ENCODE peak calls at places on chromosomes 16 and 17, in ten cellular contexts. One of them, this sample, is unnamed.

GRCh38 chr17:65389426-65389825 is 172.0 kb downstream of the AXIN2 start:
- DNase-seq in psoas muscle: no peak
- DNase-seq in A549: no peak
- DNase-seq in endothelial cell: no peak
- DNase-seq in ascending aorta: no peak
- DNase-seq in thoracic aorta: no peak
- DNase-seq in PC-3: peak
- DNase-seq in esophagus muscularis mucosa: no peak
- DNase-seq in fibroblast of villous mesenchyme: peak
- DNase-seq in B cell: no peak
- DNase-seq in this sample: no peak

GRCh38 chr17:73770115-73770848 is 126.0 kb upstream of the SDK2 start:
- DNase-seq in psoas muscle: peak
- DNase-seq in A549: peak
- DNase-seq in endothelial cell: no peak
- DNase-seq in ascending aorta: peak
- DNase-seq in thoracic aorta: peak
- DNase-seq in PC-3: peak
- DNase-seq in esophagus muscularis mucosa: peak
- DNase-seq in fibroblast of villous mesenchyme: peak
- DNase-seq in B cell: no peak
- DNase-seq in this sample: no peak

GRCh38 chr16:66170989-66171388 is 195.5 kb upstream of the CDH5 start:
- DNase-seq in psoas muscle: no peak
- DNase-seq in A549: no peak
- DNase-seq in endothelial cell: no peak
- DNase-seq in ascending aorta: no peak
- DNase-seq in thoracic aorta: no peak
- DNase-seq in PC-3: no peak
- DNase-seq in esophagus muscularis mucosa: no peak
- DNase-seq in fibroblast of villous mesenchyme: no peak
- DNase-seq in B cell: no peak
- DNase-seq in this sample: no peak

GRCh38 chr16:53509906-53510703 is 7.1 kb upstream of the AKTIP start:
- DNase-seq in psoas muscle: peak
- DNase-seq in A549: peak
- DNase-seq in endothelial cell: peak
- DNase-seq in ascending aorta: peak
- DNase-seq in thoracic aorta: peak
- DNase-seq in PC-3: peak
- DNase-seq in esophagus muscularis mucosa: no peak
- DNase-seq in fibroblast of villous mesenchyme: peak
- DNase-seq in B cell: peak
- DNase-seq in this sample: peak

GRCh38 chr16:4404247-4404966 is 12.0 kb downstream of the CORO7 start:
- DNase-seq in psoas muscle: no peak
- DNase-seq in A549: peak
- DNase-seq in endothelial cell: peak
- DNase-seq in ascending aorta: peak
- DNase-seq in thoracic aorta: no peak
- DNase-seq in PC-3: peak
- DNase-seq in esophagus muscularis mucosa: no peak
- DNase-seq in fibroblast of villous mesenchyme: peak
- DNase-seq in B cell: no peak
- DNase-seq in this sample: no peak

GRCh38 chr16:76634847-76635697 is 357.9 kb downstream of the CNTNAP4 start:
- DNase-seq in psoas muscle: no peak
- DNase-seq in A549: no peak
- DNase-seq in endothelial cell: peak
- DNase-seq in ascending aorta: no peak
- DNase-seq in thoracic aorta: no peak
- DNase-seq in PC-3: no peak
- DNase-seq in esophagus muscularis mucosa: no peak
- DNase-seq in fibroblast of villous mesenchyme: peak
- DNase-seq in B cell: no peak
- DNase-seq in this sample: no peak

GRCh38 chr17:28446716-28447395 is 26.6 kb upstream of the SLC13A2 start:
- DNase-seq in psoas muscle: no peak
- DNase-seq in A549: no peak
- DNase-seq in endothelial cell: no peak
- DNase-seq in ascending aorta: no peak
- DNase-seq in thoracic aorta: no peak
- DNase-seq in PC-3: peak
- DNase-seq in esophagus muscularis mucosa: no peak
- DNase-seq in fibroblast of villous mesenchyme: no peak
- DNase-seq in B cell: no peak
- DNase-seq in this sample: no peak

GRCh38 chr16:84508502-84508901 is 4.0 kb upstream of the MEAK7 start:
- DNase-seq in psoas muscle: no peak
- DNase-seq in A549: no peak
- DNase-seq in endothelial cell: no peak
- DNase-seq in ascending aorta: no peak
- DNase-seq in thoracic aorta: no peak
- DNase-seq in PC-3: no peak
- DNase-seq in esophagus muscularis mucosa: no peak
- DNase-seq in fibroblast of villous mesenchyme: no peak
- DNase-seq in B cell: no peak
- DNase-seq in this sample: no peak

DNA sequence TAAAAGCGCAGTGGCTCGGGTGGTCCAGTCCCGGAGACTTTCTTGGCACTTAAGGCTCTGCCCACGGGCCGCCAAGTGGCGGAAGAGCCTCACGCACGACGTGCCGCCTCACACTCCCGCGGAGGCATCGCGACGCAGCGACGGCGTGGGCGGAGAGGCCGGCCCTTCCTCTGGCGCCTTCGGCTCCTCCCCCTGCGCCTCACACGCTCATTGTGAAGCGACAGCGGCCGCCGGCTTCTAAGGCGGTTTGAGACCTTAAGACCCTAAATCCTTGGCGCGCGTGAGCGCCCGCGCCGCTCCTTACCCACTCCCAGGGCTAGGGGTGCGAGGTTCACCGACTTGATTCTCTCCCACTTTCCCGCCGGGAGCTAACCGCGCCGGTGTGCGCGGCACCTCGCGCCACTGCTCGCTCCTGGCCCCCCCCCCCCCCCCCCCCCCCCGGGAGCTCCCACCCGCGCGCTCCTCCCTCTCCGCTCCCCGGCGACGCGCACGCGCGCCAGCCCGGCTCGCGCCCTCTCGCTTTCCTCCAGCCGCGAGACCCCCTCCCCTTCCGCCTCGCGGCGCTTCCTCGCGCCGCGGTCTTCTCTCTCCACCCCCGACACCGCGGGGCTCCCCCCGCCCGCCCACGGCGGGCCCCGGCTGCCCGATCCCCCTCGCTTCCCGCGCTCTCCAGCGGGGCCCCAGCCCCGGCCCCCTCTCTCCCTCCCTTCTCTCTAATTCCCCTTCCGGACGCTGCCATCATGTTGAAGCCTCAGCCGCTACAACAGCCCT is at the start of gene ATXN2L:
- DNase-seq in psoas muscle: peak
- DNase-seq in A549: peak
- DNase-seq in endothelial cell: peak
- DNase-seq in ascending aorta: peak
- DNase-seq in thoracic aorta: peak
- DNase-seq in PC-3: peak
- DNase-seq in esophagus muscularis mucosa: peak
- DNase-seq in fibroblast of villous mesenchyme: peak
- DNase-seq in B cell: peak
- DNase-seq in this sample: peak
- TF ChIP-seq CTCF in psoas muscle: no peak
- TF ChIP-seq CTCF in A549: no peak
- TF ChIP-seq CTCF in endothelial cell: no peak
- TF ChIP-seq CTCF in ascending aorta: peak
- TF ChIP-seq CTCF in thoracic aorta: peak
- TF ChIP-seq CTCF in PC-3: no peak
- TF ChIP-seq CTCF in esophagus muscularis mucosa: no peak
- TF ChIP-seq CTCF in fibroblast of villous mesenchyme: no peak
- TF ChIP-seq CTCF in B cell: no peak
- TF ChIP-seq CTCF in this sample: no peak

GRCh38 chr16:81451753-81452680 is 7.4 kb downstream of the CMIP start:
- DNase-seq in psoas muscle: peak
- DNase-seq in A549: no peak
- DNase-seq in endothelial cell: no peak
- DNase-seq in ascending aorta: peak
- DNase-seq in thoracic aorta: no peak
- DNase-seq in PC-3: no peak
- DNase-seq in esophagus muscularis mucosa: no peak
- DNase-seq in fibroblast of villous mesenchyme: no peak
- DNase-seq in B cell: no peak
- DNase-seq in this sample: no peak

GRCh38 chr16:81453091-81453728 is 8.6 kb downstream of the CMIP start:
- DNase-seq in psoas muscle: peak
- DNase-seq in A549: no peak
- DNase-seq in endothelial cell: no peak
- DNase-seq in ascending aorta: no peak
- DNase-seq in thoracic aorta: no peak
- DNase-seq in PC-3: no peak
- DNase-seq in esophagus muscularis mucosa: no peak
- DNase-seq in fibroblast of villous mesenchyme: no peak
- DNase-seq in B cell: no peak
- DNase-seq in this sample: no peak

GRCh38 chr16:81449899-81450608 is 5.4 kb downstream of the CMIP start:
- DNase-seq in psoas muscle: peak
- DNase-seq in A549: no peak
- DNase-seq in endothelial cell: no peak
- DNase-seq in ascending aorta: no peak
- DNase-seq in thoracic aorta: no peak
- DNase-seq in PC-3: no peak
- DNase-seq in esophagus muscularis mucosa: no peak
- DNase-seq in fibroblast of villous mesenchyme: no peak
- DNase-seq in B cell: no peak
- DNase-seq in this sample: no peak

GRCh38 chr16:81449241-81449640 is 4.6 kb downstream of the CMIP start:
- DNase-seq in psoas muscle: no peak
- DNase-seq in A549: no peak
- DNase-seq in endothelial cell: no peak
- DNase-seq in ascending aorta: no peak
- DNase-seq in thoracic aorta: no peak
- DNase-seq in PC-3: no peak
- DNase-seq in esophagus muscularis mucosa: no peak
- DNase-seq in fibroblast of villous mesenchyme: no peak
- DNase-seq in B cell: no peak
- DNase-seq in this sample: no peak

GRCh38 chr16:81450783-81451491 is 6.3 kb downstream of the CMIP start:
- DNase-seq in psoas muscle: no peak
- DNase-seq in A549: no peak
- DNase-seq in endothelial cell: no peak
- DNase-seq in ascending aorta: no peak
- DNase-seq in thoracic aorta: no peak
- DNase-seq in PC-3: no peak
- DNase-seq in esophagus muscularis mucosa: no peak
- DNase-seq in fibroblast of villous mesenchyme: no peak
- DNase-seq in B cell: no peak
- DNase-seq in this sample: no peak
- TF ChIP-seq CTCF in psoas muscle: no peak
- TF ChIP-seq CTCF in A549: no peak
- TF ChIP-seq CTCF in endothelial cell: no peak
- TF ChIP-seq CTCF in ascending aorta: no peak
- TF ChIP-seq CTCF in thoracic aorta: no peak
- TF ChIP-seq CTCF in PC-3: peak
- TF ChIP-seq CTCF in esophagus muscularis mucosa: no peak
- TF ChIP-seq CTCF in fibroblast of villous mesenchyme: no peak
- TF ChIP-seq CTCF in B cell: no peak
- TF ChIP-seq CTCF in this sample: no peak

GRCh38 chr17:81342700-81343070 is 47.6 kb upstream of the SLC38A10 start:
- DNase-seq in psoas muscle: no peak
- DNase-seq in A549: no peak
- DNase-seq in endothelial cell: no peak
- DNase-seq in ascending aorta: no peak
- DNase-seq in thoracic aorta: no peak
- DNase-seq in PC-3: no peak
- DNase-seq in esophagus muscularis mucosa: no peak
- DNase-seq in fibroblast of villous mesenchyme: peak
- DNase-seq in B cell: no peak
- DNase-seq in this sample: no peak

GRCh38 chr17:81346908-81347349 is 48.3 kb upstream of the BAHCC1 start:
- DNase-seq in psoas muscle: no peak
- DNase-seq in A549: no peak
- DNase-seq in endothelial cell: no peak
- DNase-seq in ascending aorta: no peak
- DNase-seq in thoracic aorta: no peak
- DNase-seq in PC-3: no peak
- DNase-seq in esophagus muscularis mucosa: no peak
- DNase-seq in fibroblast of villous mesenchyme: no peak
- DNase-seq in B cell: no peak
- DNase-seq in this sample: no peak

GRCh38 chr17:81347437-81347836 is 47.8 kb upstream of the BAHCC1 start:
- DNase-seq in psoas muscle: no peak
- DNase-seq in A549: no peak
- DNase-seq in endothelial cell: no peak
- DNase-seq in ascending aorta: no peak
- DNase-seq in thoracic aorta: no peak
- DNase-seq in PC-3: no peak
- DNase-seq in esophagus muscularis mucosa: no peak
- DNase-seq in fibroblast of villous mesenchyme: no peak
- DNase-seq in B cell: no peak
- DNase-seq in this sample: no peak

GRCh38 chr17:81346090-81346907 is 49.0 kb upstream of the BAHCC1 start:
- DNase-seq in psoas muscle: peak
- DNase-seq in A549: peak
- DNase-seq in endothelial cell: peak
- DNase-seq in ascending aorta: peak
- DNase-seq in thoracic aorta: peak
- DNase-seq in PC-3: peak
- DNase-seq in esophagus muscularis mucosa: peak
- DNase-seq in fibroblast of villous mesenchyme: peak
- DNase-seq in B cell: peak
- DNase-seq in this sample: peak

GRCh38 chr17:81345211-81346089 is 49.8 kb upstream of the BAHCC1 start:
- DNase-seq in psoas muscle: peak
- DNase-seq in A549: peak
- DNase-seq in endothelial cell: peak
- DNase-seq in ascending aorta: peak
- DNase-seq in thoracic aorta: peak
- DNase-seq in PC-3: peak
- DNase-seq in esophagus muscularis mucosa: peak
- DNase-seq in fibroblast of villous mesenchyme: peak
- DNase-seq in B cell: peak
- DNase-seq in this sample: peak
- TF ChIP-seq CTCF in psoas muscle: peak
- TF ChIP-seq CTCF in A549: peak
- TF ChIP-seq CTCF in endothelial cell: peak
- TF ChIP-seq CTCF in ascending aorta: peak
- TF ChIP-seq CTCF in thoracic aorta: peak
- TF ChIP-seq CTCF in PC-3: peak
- TF ChIP-seq CTCF in esophagus muscularis mucosa: no peak
- TF ChIP-seq CTCF in fibroblast of villous mesenchyme: peak
- TF ChIP-seq CTCF in B cell: no peak
- TF ChIP-seq CTCF in this sample: no peak

DNA sequence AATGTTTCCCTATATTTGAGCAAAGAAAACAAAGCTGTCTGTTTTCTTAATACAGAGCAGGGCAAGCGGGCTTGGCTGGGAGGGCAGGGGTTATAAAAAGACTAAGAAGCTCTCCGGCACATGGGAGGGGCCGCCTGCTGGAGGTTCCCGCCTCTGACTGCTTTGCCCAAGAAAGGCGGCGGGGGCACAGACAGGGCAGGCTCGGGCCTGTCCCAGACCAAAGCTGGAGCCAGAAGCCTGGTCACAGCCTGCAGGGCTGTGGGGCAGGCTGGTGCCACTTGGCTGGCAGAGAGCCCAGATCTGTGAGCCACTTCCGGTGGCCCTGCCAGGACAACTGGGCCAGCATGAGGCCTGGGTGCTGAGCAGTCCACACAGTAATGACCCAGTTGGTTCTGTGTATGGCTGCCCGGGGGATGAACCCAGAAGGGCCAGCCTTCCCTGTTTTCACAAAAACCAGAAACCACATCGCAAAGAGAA is 89.4 kb downstream of the LITAF start:
- DNase-seq in psoas muscle: peak
- DNase-seq in A549: peak
- DNase-seq in endothelial cell: no peak
- DNase-seq in ascending aorta: peak
- DNase-seq in thoracic aorta: peak
- DNase-seq in PC-3: peak
- DNase-seq in esophagus muscularis mucosa: peak
- DNase-seq in fibroblast of villous mesenchyme: peak
- DNase-seq in B cell: no peak
- DNase-seq in this sample: no peak
- TF ChIP-seq CTCF in psoas muscle: no peak
- TF ChIP-seq CTCF in A549: no peak
- TF ChIP-seq CTCF in endothelial cell: no peak
- TF ChIP-seq CTCF in ascending aorta: no peak
- TF ChIP-seq CTCF in thoracic aorta: peak
- TF ChIP-seq CTCF in PC-3: no peak
- TF ChIP-seq CTCF in esophagus muscularis mucosa: no peak
- TF ChIP-seq CTCF in fibroblast of villous mesenchyme: peak
- TF ChIP-seq CTCF in B cell: no peak
- TF ChIP-seq CTCF in this sample: no peak